ENCODE peak calls at places on chromosomes 1 and 21, in ten cellular contexts. D is effector memory CD8-positive, alpha-beta T cell; M is ELR; Y is activated naive CD4-positive, alpha-beta T cell treated with anti-CD3 and anti-CD28 coated beads, Interleukin-2, amount 50 U/mL, for 72 hours; W is hepatic stellate cell; C is fibroblast of the aortic adventitia; V is WTC11; T is activated effector memory CD4-positive, alpha-beta T cell treated with Interleukin-2 at 50 U/mL for 16 hours; Q is HEK293T; X is M059J. K is an unnamed sample.
A peak's percentile ranks its signal among the peaks of the same experiment; 100 is the strongest.

GRCh38 chr1:44264143-44264542 is 50.9 kb downstream of the DMAP1 start:
- DNase-seq in D (no peak), C (no peak), X (no peak), M (no peak), T (no peak), V (no peak), Y (no peak), Q (no peak), W (no peak), K (no peak)

GRCh38 chr1:103063911-103064310 is 44.4 kb downstream of the COL11A1 start:
- DNase-seq in Y (no peak), X (no peak), Q (no peak), W (no peak), V (no peak), T (no peak), D (no peak), C (no peak), M (no peak), K (no peak)

GRCh38 chr1:231919900-231920299 is 293.3 kb downstream of the DISC1 start:
- DNase-seq in Q (no peak), W (no peak), Y (no peak), M (no peak), D (peak; percentile 53), C (no peak), T (no peak), X (no peak), V (no peak), K (no peak)

GRCh38 chr1:44239961-44240371 is 26.7 kb downstream of the DMAP1 start:
- DNase-seq in W (no peak), X (no peak), C (no peak), Y (no peak), T (no peak), V (no peak), M (no peak), Q (no peak), D (no peak), K (no peak)

GRCh38 chr1:155078496-155079209 is at the start of gene EFNA3:
- DNase-seq in Y (peak; percentile 80), T (peak; percentile 54), D (no peak), X (peak; percentile 38), M (peak; percentile 65), W (peak; percentile 83), Q (peak; percentile 92), C (peak; percentile 22), V (peak; percentile 84), K (no peak)

GRCh38 chr1:234605983-234606730 is 3.8 kb downstream of the IRF2BP2 start:
- DNase-seq in Y (no peak), D (peak; percentile 14), V (no peak), T (peak; percentile 21), W (no peak), Q (no peak), C (peak; percentile 80), X (peak; percentile 69), M (peak; percentile 72), K (no peak)

GRCh38 chr1:110787328-110788071 is 85.4 kb upstream of the CD53 start:
- DNase-seq in Q (no peak), D (peak; percentile 37), T (peak; percentile 19), W (no peak), X (no peak), C (no peak), M (no peak), V (no peak), Y (no peak), K (no peak)

GRCh38 chr21:43603230-43603626 is 56.1 kb downstream of the HSF2BP start:
- DNase-seq in C (no peak), W (no peak), T (no peak), X (no peak), Q (no peak), Y (no peak), M (no peak), V (no peak), D (no peak), K (no peak)

GRCh38 chr1:100834779-100835645 is 59.6 kb downstream of the EXTL2 start:
- DNase-seq in Q (peak; percentile 58), D (no peak), Y (no peak), W (no peak), T (no peak), V (no peak), M (peak; percentile 57), C (peak; percentile 22), X (peak; percentile 24), K (no peak)

K was measured in bronchial epithelial cell.